ENCODE peak calls at places on chromosomes 12 and 14, in five cellular contexts. One of them, this sample, is unnamed.
A peak's percentile ranks its signal among the peaks of the same experiment; 100 is the strongest.

GRCh38 chr12:57927086-57927485 is 14.3 kb upstream of the ATP23 start:
- DNase-seq in T47D: no peak
- DNase-seq in GM12865: no peak
- DNase-seq in small intestine: no peak
- DNase-seq in BJ: no peak
- DNase-seq in this sample: no peak

GRCh38 chr12:118359541-118359915 is 13.2 kb downstream of the TAOK3 start:
- DNase-seq in T47D: no peak
- DNase-seq in GM12865: peak; percentile 75
- DNase-seq in small intestine: peak; percentile 75
- DNase-seq in BJ: no peak
- DNase-seq in this sample: peak; percentile 26

GRCh38 chr14:103890836-103891666 is 37.2 kb upstream of the TDRD9 start:
- DNase-seq in T47D: peak; percentile 76
- DNase-seq in GM12865: no peak
- DNase-seq in small intestine: no peak
- DNase-seq in BJ: no peak
- DNase-seq in this sample: no peak

GRCh38 chr14:27049611-27050172 is 451.9 kb upstream of the NOVA1 start:
- DNase-seq in T47D: no peak
- DNase-seq in GM12865: no peak
- DNase-seq in small intestine: no peak
- DNase-seq in BJ: no peak
- DNase-seq in this sample: no peak

GRCh38 chr14:69535230-69535848 is 39.3 kb downstream of the CCDC177 start:
- DNase-seq in T47D: peak; percentile 72
- DNase-seq in GM12865: no peak
- DNase-seq in small intestine: peak; percentile 51
- DNase-seq in BJ: no peak
- DNase-seq in this sample: no peak

GRCh38 chr14:56715938-56716337 is 94.3 kb downstream of the OTX2 start:
- DNase-seq in T47D: no peak
- DNase-seq in GM12865: no peak
- DNase-seq in small intestine: no peak
- DNase-seq in BJ: no peak
- DNase-seq in this sample: no peak

GRCh38 chr14:90132821-90133570 is 71.2 kb downstream of the KCNK13 start:
- DNase-seq in T47D: no peak
- DNase-seq in GM12865: no peak
- DNase-seq in small intestine: no peak
- DNase-seq in BJ: no peak
- DNase-seq in this sample: no peak

GRCh38 chr12:15632708-15633107 is 156.5 kb downstream of the EPS8 start:
- DNase-seq in T47D: no peak
- DNase-seq in GM12865: no peak
- DNase-seq in small intestine: no peak
- DNase-seq in BJ: no peak
- DNase-seq in this sample: no peak

GRCh38 chr12:12365931-12366431 is 9.1 kb downstream of the BORCS5 start:
- DNase-seq in T47D: no peak
- DNase-seq in GM12865: no peak
- DNase-seq in small intestine: no peak
- DNase-seq in BJ: no peak
- DNase-seq in this sample: no peak

GRCh38 chr14:62604524-62604923 is 440.7 kb downstream of the KCNH5 start:
- DNase-seq in T47D: no peak
- DNase-seq in GM12865: no peak
- DNase-seq in small intestine: no peak
- DNase-seq in BJ: no peak
- DNase-seq in this sample: no peak

GRCh38 chr14:54329082-54329695 is 67.6 kb upstream of the CDKN3 start:
- DNase-seq in T47D: peak; percentile 62
- DNase-seq in GM12865: peak; percentile 65
- DNase-seq in small intestine: peak; percentile 52
- DNase-seq in BJ: no peak
- DNase-seq in this sample: peak; percentile 9